ENCODE peak calls at places on chromosome 2, in eight cellular contexts. S is tibial artery; K is GM03348; Q is activated naive CD8-positive, alpha-beta T cell treated with anti-CD3 and anti-CD28 coated beads for 36 hours; V is A549; C is right cardiac atrium; N is activated CD8-positive, alpha-beta memory T cell treated with anti-CD3 and anti-CD28 coated beads for 24 hours; F is BJ. P is an unnamed sample.

GRCh38 chr2:224039770-224040088 is 643 bp upstream of the SERPINE2 start:
- DNase-seq in S (no peak), K (no peak), Q (no peak), V (no peak), C (no peak), N (no peak), F (no peak), P (no peak)

GRCh38 chr2:2112416-2113131 is 218.5 kb downstream of the MYT1L start:
- DNase-seq in S (no peak), K (no peak), Q (no peak), V (no peak), C (no peak), N (no peak), F (no peak), P (no peak)

GRCh38 chr2:237453671-237454070 is 33.4 kb upstream of the MLPH start:
- DNase-seq in S (no peak), K (no peak), Q (no peak), V (no peak), C (no peak), N (no peak), F (no peak), P (no peak)

GRCh38 chr2:110961024-110961423 is 159.7 kb upstream of the BCL2L11 start:
- DNase-seq in S (no peak), K (no peak), Q (no peak), V (no peak), C (no peak), N (no peak), F (no peak), P (no peak)

GRCh38 chr2:15630121-15630957 is 38.7 kb downstream of the DDX1 start:
- DNase-seq in S (no peak), K (no peak), Q (no peak), V (no peak), C (no peak), N (no peak), F (no peak), P (no peak)

GRCh38 chr2:1516798-1517060 is 103.5 kb downstream of the TPO start:
- DNase-seq in S (no peak), K (no peak), Q (no peak), V (no peak), C (no peak), N (no peak), F (no peak), P (no peak)

GRCh38 chr2:163736433-163737168 is 793 bp upstream of the FIGN start:
- DNase-seq in S (peak; percentile 76), K (peak; percentile 77), Q (no peak), V (peak; percentile 63), C (peak; percentile 83), N (no peak), F (no peak), P (peak; percentile 29)

GRCh38 chr2:143087033-143087432 is 42.2 kb upstream of the ARHGAP15 start:
- DNase-seq in S (no peak), K (no peak), Q (no peak), V (no peak), C (no peak), N (no peak), F (no peak), P (no peak)

GRCh38 chr2:196750977-196751631 is 48.4 kb downstream of the GTF3C3 start:
- DNase-seq in S (peak; percentile 74), K (peak; percentile 74), Q (peak; percentile 46), V (peak; percentile 79), C (peak; percentile 71), N (peak; percentile 78), F (peak; percentile 4), P (peak; percentile 78)

GRCh38 chr2:143282684-143283083 is 153.5 kb downstream of the ARHGAP15 start:
- DNase-seq in S (no peak), K (no peak), Q (no peak), V (no peak), C (no peak), N (no peak), F (no peak), P (no peak)

GRCh38 chr2:171163261-171163660 is 2.6 kb upstream of the TLK1 start:
- DNase-seq in S (no peak), K (no peak), Q (no peak), V (no peak), C (no peak), N (no peak), F (no peak), P (no peak)

GRCh38 chr2:240595381-240596079 is 9.0 kb downstream of the CAPN10 start:
- DNase-seq in S (peak; percentile 53), K (no peak), Q (peak; percentile 52), V (peak; percentile 30), C (peak; percentile 58), N (no peak), F (no peak), P (no peak)

GRCh38 chr2:151777487-151777886 is 43.2 kb upstream of the NEB start:
- DNase-seq in S (no peak), K (no peak), Q (no peak), V (peak; percentile 19), C (no peak), N (no peak), F (no peak), P (no peak)

GRCh38 chr2:8044046-8044594 is 637.7 kb upstream of the ID2 start:
- DNase-seq in S (no peak), K (no peak), Q (no peak), V (no peak), C (no peak), N (no peak), F (no peak), P (no peak)

GRCh38 chr2:29347774-29348465 is 232.7 kb downstream of the CLIP4 start:
- DNase-seq in S (no peak), K (no peak), Q (no peak), V (no peak), C (no peak), N (no peak), F (no peak), P (no peak)

GRCh38 chr2:165414187-165414586 is 55.3 kb upstream of the CSRNP3 start:
- DNase-seq in S (no peak), K (no peak), Q (no peak), V (no peak), C (no peak), N (no peak), F (no peak), P (no peak)

GRCh38 chr2:15734871-15735737 is 143.4 kb downstream of the DDX1 start:
- DNase-seq in S (no peak), K (no peak), Q (no peak), V (no peak), C (no peak), N (no peak), F (no peak), P (peak; percentile 29)

GRCh38 chr2:120939595-120940318 is 204.1 kb downstream of the GLI2 start:
- DNase-seq in S (no peak), K (peak; percentile 77), Q (no peak), V (peak; percentile 94), C (no peak), N (no peak), F (peak; percentile 46), P (peak; percentile 94)

GRCh38 chr2:138234265-138234664 is 267.3 kb upstream of the SPOPL start:
- DNase-seq in S (no peak), K (no peak), Q (no peak), V (no peak), C (no peak), N (no peak), F (no peak), P (no peak)

GRCh38 chr2:15986068-15986560 is 45.8 kb downstream of the MYCN start:
- DNase-seq in S (no peak), K (no peak), Q (no peak), V (no peak), C (no peak), N (no peak), F (no peak), P (no peak)

GRCh38 chr2:85326946-85327756 is 638 bp downstream of the TGOLN2 start:
- DNase-seq in S (peak; percentile 73), K (peak; percentile 71), Q (peak; percentile 56), V (peak; percentile 29), C (peak; percentile 78), N (peak; percentile 84), F (no peak), P (peak; percentile 60)

P was measured in fibroblast of villous mesenchyme.